ENCODE peak calls at places on chromosomes 7 and 10, in four cellular contexts. L is brain microvascular endothelial cell, S is Panc1, A is tibial artery. M is an unnamed sample. For H3K27me3, the result is how much of the 10 kb centered on the place peaks cover.

GRCh38 chr10:10687751-10688150 is 329.9 kb upstream of the CELF2 start:
- DNase-seq in L (no peak), S (no peak), A (no peak), M (no peak)

GRCh38 chr7:127678947-127679346 is 27.0 kb downstream of the SND1 start:
- DNase-seq in L (peak), S (no peak), A (no peak), M (no peak)

GRCh38 chr10:14588084-14588937 is 186.4 kb downstream of the FAM107B start:
- DNase-seq in L (peak), S (no peak), A (peak), M (no peak)

GRCh38 chr10:62819521-62819920 is 3.4 kb upstream of the EGR2 start:
- DNase-seq in L (no peak), S (no peak), A (no peak), M (peak)

GRCh38 chr10:43177588-43177987 is 39.3 kb downstream of the CSGALNACT2 start:
- DNase-seq in L (no peak), S (no peak), A (no peak), M (no peak)

GRCh38 chr7:91264924-91265681 is 870 bp downstream of the FZD1 start:
- DNase-seq in L (no peak), S (no peak), A (peak), M (peak)

GRCh38 chr10:73926152-73926764 is 15.3 kb downstream of the PLAU start:
- DNase-seq in L (no peak), S (no peak), A (no peak), M (no peak)

GRCh38 chr10:7457478-7458316 is 46.9 kb upstream of the SFMBT2 start:
- DNase-seq in L (no peak), S (no peak), A (no peak), M (no peak)

GRCh38 chr7:102447311-102447710 is 13.9 kb downstream of the ORAI2 start:
- DNase-seq in L (no peak), S (no peak), A (no peak), M (no peak)

GRCh38 chr7:42198974-42199668 is 37.9 kb downstream of the GLI3 start:
- DNase-seq in L (no peak), S (no peak), A (no peak), M (no peak)

GRCh38 chr7:129354428-129355157 is 79.6 kb upstream of the STRIP2 start:
- DNase-seq in L (no peak), S (no peak), A (no peak), M (no peak)

GRCh38 chr10:69239106-69239505 is 19.0 kb downstream of the HKDC1 start:
- DNase-seq in L (no peak), S (no peak), A (no peak), M (no peak)

GRCh38 chr10:74784462-74784861 is 41.9 kb upstream of the KAT6B start:
- DNase-seq in L (no peak), S (no peak), A (no peak), M (no peak)

GRCh38 chr7:33601081-33601480 is 304.3 kb upstream of the BMPER start:
- DNase-seq in L (no peak), S (no peak), A (no peak), M (no peak)

GRCh38 chr10:92761576-92761975 is 71.8 kb downstream of the HHEX start:
- DNase-seq in L (peak), S (no peak), A (no peak), M (no peak)

GRCh38 chr10:72092987-72093386 is 4.6 kb upstream of the SPOCK2 start:
- DNase-seq in L (no peak), S (no peak), A (no peak), M (no peak)

GRCh38 chr10:59373071-59373470 is 10.7 kb upstream of the FAM13C start:
- DNase-seq in L (peak), S (no peak), A (no peak), M (no peak)

GRCh38 chr7:13988765-13989137 is 715 bp downstream of the ETV1 start:
- DNase-seq in L (peak), S (no peak), A (no peak), M (no peak)

GRCh38 chr10:4181690-4182089 is 396.7 kb upstream of the KLF6 start:
- DNase-seq in L (no peak), S (no peak), A (no peak), M (no peak)

GRCh38 chr7:109101332-109101731 is 531.7 kb downstream of the DNAJB9 start:
- DNase-seq in L (no peak), S (no peak), A (no peak), M (no peak)

GRCh38 chr10:5522913-5523560 is 1.7 kb upstream of the CALML3 start:
- DNase-seq in L (no peak), S (no peak), A (peak), M (no peak)

GRCh38 chr7:11376549-11376948 is 402.9 kb downstream of the PHF14 start:
- DNase-seq in L (no peak), S (no peak), A (no peak), M (no peak)

GRCh38 chr7:75772081-75773077 is at the start of gene CCL26:
- DNase-seq in L (peak), S (peak), A (peak), M (peak)

GRCh38 chr7:132380065-132380464 is 196.2 kb downstream of the PLXNA4 start:
- DNase-seq in L (no peak), S (no peak), A (peak), M (peak)

GRCh38 chr7:80838643-80839042 is 80.2 kb downstream of the SEMA3C start:
- DNase-seq in L (no peak), S (no peak), A (no peak), M (no peak)

GRCh38 chr10:44761076-44761475 is 150.1 kb upstream of the TMEM72 start:
- DNase-seq in L (no peak), S (no peak), A (no peak), M (no peak)

GRCh38 chr10:44766601-44767000 is 144.5 kb upstream of the TMEM72 start:
- DNase-seq in L (no peak), S (no peak), A (no peak), M (no peak)

GRCh38 chr10:44769449-44769848 is 141.7 kb upstream of the TMEM72 start:
- DNase-seq in L (no peak), S (no peak), A (no peak), M (no peak)

GRCh38 chr10:44763331-44763730 is 147.8 kb upstream of the TMEM72 start:
- DNase-seq in L (no peak), S (no peak), A (no peak), M (no peak)

GRCh38 chr10:44765299-44765698 is 145.8 kb upstream of the TMEM72 start:
- DNase-seq in L (no peak), S (no peak), A (no peak), M (no peak)
- H3K27me3 ChIP-seq in L (under half), S (under half), A (under half), M (under half)

DNA sequence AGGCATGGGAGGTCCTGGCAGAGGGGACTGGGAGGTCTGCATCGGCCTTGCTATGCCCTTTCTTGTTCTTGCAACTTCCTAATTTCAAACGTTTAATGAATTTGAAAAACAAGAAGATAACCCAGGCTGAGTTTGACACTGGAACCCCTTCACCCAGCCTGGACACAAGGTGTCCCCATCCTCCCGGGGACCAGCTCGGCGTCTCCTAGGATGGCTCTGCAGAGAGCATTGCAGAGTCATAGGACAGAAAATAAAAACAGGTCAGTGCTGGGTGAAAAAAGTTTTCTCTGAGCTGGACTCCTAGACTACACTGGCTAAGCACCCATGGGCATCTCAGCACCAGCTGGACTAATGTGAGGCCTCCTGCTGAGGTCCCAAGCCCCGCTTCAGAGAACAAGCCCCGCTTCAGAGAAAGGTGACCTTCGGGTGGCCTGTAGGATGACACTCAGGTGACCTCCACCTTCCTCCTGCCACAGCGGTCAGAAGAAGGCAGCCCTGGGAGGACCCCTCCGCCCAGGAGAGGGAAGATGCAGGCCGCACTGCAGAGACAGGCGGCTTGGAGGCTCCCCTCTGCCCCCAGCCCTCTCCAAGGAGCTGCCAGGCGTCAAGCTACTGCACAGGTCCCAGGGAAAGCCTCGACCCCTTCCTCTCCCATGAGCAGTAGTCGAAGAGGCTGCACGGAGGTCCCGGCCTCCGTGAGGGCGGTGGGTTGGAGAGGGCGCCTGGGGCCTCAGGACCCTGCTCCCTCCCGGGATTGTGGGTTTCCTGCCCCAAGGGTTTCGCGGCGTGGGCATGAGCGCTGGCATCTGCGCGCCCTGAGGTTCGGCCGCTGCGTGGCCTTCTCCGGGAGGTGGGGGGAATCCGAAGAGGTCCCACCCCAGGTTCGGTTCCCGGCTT is 9.2 kb upstream of the UNCX start:
- DNase-seq in L (no peak), S (no peak), A (no peak), M (no peak)
- H3K27me3 ChIP-seq in L (half or more), S (under half), A (under half), M (under half)

GRCh38 chr10:86085136-86085535 is 281.5 kb downstream of the GRID1 start:
- DNase-seq in L (no peak), S (no peak), A (no peak), M (no peak)
- H3K27me3 ChIP-seq in L (under half), S (under half), A (under half), M (under half)

GRCh38 chr7:155542276-155542675 is 4.1 kb downstream of the CNPY1 start:
- DNase-seq in L (no peak), S (no peak), A (no peak), M (no peak)

GRCh38 chr7:155543926-155544325 is 2.4 kb downstream of the CNPY1 start:
- DNase-seq in L (no peak), S (no peak), A (no peak), M (no peak)

GRCh38 chr7:155544485-155544884 is 1.9 kb downstream of the CNPY1 start:
- DNase-seq in L (no peak), S (no peak), A (no peak), M (peak)

GRCh38 chr7:155545348-155545747 is 1.0 kb downstream of the CNPY1 start:
- DNase-seq in L (no peak), S (no peak), A (no peak), M (no peak)

DNA sequence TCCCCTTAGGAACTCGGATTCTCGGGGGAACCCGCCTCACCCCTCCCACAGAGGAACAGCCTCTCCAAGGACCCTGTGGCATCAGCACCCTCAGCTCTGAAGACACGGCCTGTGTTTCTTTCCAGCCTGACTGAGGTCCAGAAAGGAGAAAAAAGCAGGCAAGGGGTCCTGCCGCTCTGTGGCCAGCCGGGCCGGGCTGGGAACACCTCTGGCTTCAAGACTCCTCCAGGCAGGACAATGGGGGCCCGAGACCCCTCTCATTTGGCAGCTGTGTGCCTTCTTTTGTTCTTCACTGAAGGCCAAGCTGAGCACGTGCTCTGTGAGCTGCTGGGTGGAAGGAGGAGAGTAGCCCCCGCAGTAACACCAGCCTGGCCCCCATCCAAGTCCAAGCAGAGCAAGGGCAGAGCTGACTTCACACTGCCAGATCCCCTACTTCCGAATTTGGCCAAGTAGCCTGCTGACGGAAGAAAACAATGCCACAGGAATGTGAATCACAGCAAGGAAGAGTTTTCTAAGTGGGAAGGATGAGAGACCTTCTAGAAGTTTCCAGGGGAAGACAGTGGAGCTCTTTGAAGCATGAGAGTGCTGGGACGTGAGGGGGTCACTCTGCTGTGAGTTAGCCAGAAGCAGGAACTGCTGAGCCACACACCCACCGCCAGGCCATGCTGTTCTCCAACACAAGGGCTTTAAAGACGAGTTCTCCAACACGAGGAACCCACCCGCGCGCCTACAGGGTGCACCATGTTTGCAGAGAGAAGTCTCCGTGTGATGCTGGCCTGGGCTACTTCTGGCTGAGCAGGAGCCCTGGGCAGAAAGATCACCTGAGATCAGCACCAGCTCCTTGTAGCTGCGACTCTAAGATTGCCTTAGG is 3.1 kb downstream of the CNPY1 start:
- DNase-seq in L (no peak), S (no peak), A (no peak), M (no peak)
- H3K27me3 ChIP-seq in L (under half), S (under half), A (under half), M (under half)

DNA sequence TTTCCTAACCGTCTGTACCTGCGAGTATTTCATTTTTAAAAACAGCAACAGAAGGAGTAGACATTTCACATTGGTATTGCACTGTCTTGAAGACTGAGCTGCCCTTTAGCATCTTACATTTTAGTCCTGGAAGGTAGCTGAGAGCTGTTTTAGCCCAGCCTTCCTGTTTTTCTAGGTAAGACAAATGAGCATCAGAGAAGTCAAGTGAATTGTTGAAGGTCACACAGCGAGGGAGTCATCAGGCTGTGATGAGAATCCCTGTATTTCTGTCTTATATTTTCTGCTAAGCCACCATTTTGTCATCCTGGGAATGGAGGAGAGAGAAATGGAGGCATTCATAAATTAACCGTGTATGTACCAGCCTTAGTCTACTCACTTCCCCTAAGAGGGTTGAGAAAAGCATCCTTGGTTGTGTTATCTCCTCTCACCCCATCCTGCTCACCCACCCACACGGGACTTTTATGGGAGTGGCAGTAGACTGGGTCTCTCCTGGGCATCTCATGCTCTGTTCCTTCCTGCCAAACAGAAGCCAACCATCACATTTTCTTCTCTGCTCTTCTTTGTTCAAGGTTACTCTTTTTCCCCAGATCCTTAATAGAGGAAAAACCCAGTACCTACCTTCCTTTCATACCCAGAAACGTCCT is 8.5 kb downstream of the RBM20 start:
- DNase-seq in L (no peak), S (no peak), A (no peak), M (no peak)
- H3K27me3 ChIP-seq in L (under half), S (under half), A (under half), M (under half)